ENCODE peak calls at places on chromosomes 11 and 22, in four cellular contexts. One of them, this sample, is unnamed.

GRCh38 chr11:34468209-34468841 is 29.6 kb downstream of the CAT start:
- DNase-seq in activated B cell treated with CpG ODN at 0.5 μM for 24 hours: no peak
- DNase-seq in choroid plexus epithelial cell: peak; percentile 67
- DNase-seq in NCI-H1436 treated with DMSO at 0.1 percent for 48 hours: no peak
- DNase-seq in this sample: no peak

GRCh38 chr11:130217133-130217631 is 57.6 kb downstream of the ST14 start:
- DNase-seq in activated B cell treated with CpG ODN at 0.5 μM for 24 hours: no peak
- DNase-seq in NCI-H1436 treated with DMSO at 0.1 percent for 48 hours: no peak
- DNase-seq in choroid plexus epithelial cell: no peak
- DNase-seq in this sample: no peak

GRCh38 chr11:111299111-111300026 is 1.0 kb downstream of the POU2AF3 start:
- DNase-seq in NCI-H1436 treated with DMSO at 0.1 percent for 48 hours: no peak
- DNase-seq in choroid plexus epithelial cell: peak; percentile 22
- DNase-seq in activated B cell treated with CpG ODN at 0.5 μM for 24 hours: peak; percentile 47
- DNase-seq in this sample: peak; percentile 67

GRCh38 chr22:23969071-23969470 is 2.4 kb downstream of the DDTL start:
- DNase-seq in NCI-H1436 treated with DMSO at 0.1 percent for 48 hours: no peak
- DNase-seq in activated B cell treated with CpG ODN at 0.5 μM for 24 hours: no peak
- DNase-seq in choroid plexus epithelial cell: no peak
- DNase-seq in this sample: no peak

GRCh38 chr11:57476883-57477506 is 16.7 kb downstream of the RTN4RL2 start:
- DNase-seq in choroid plexus epithelial cell: peak; percentile 16
- DNase-seq in NCI-H1436 treated with DMSO at 0.1 percent for 48 hours: no peak
- DNase-seq in activated B cell treated with CpG ODN at 0.5 μM for 24 hours: peak; percentile 20
- DNase-seq in this sample: peak; percentile 52

GRCh38 chr22:37138879-37139561 is 10.7 kb downstream of the IL2RB start:
- DNase-seq in choroid plexus epithelial cell: no peak
- DNase-seq in activated B cell treated with CpG ODN at 0.5 μM for 24 hours: no peak
- DNase-seq in NCI-H1436 treated with DMSO at 0.1 percent for 48 hours: no peak
- DNase-seq in this sample: peak; percentile 51

GRCh38 chr11:22703040-22703439 is 36.6 kb downstream of the GAS2 start:
- DNase-seq in NCI-H1436 treated with DMSO at 0.1 percent for 48 hours: no peak
- DNase-seq in activated B cell treated with CpG ODN at 0.5 μM for 24 hours: no peak
- DNase-seq in choroid plexus epithelial cell: peak; percentile 92
- DNase-seq in this sample: no peak

GRCh38 chr11:98589975-98590374 is 430.8 kb upstream of the CNTN5 start:
- DNase-seq in NCI-H1436 treated with DMSO at 0.1 percent for 48 hours: no peak
- DNase-seq in activated B cell treated with CpG ODN at 0.5 μM for 24 hours: no peak
- DNase-seq in choroid plexus epithelial cell: no peak
- DNase-seq in this sample: no peak

GRCh38 chr11:121497176-121497995 is 44.6 kb upstream of the SORL1-AS1 start:
- DNase-seq in choroid plexus epithelial cell: no peak
- DNase-seq in activated B cell treated with CpG ODN at 0.5 μM for 24 hours: no peak
- DNase-seq in NCI-H1436 treated with DMSO at 0.1 percent for 48 hours: no peak
- DNase-seq in this sample: no peak

GRCh38 chr11:128886401-128887119 is 4.6 kb upstream of the KCNJ5 start:
- DNase-seq in NCI-H1436 treated with DMSO at 0.1 percent for 48 hours: no peak
- DNase-seq in activated B cell treated with CpG ODN at 0.5 μM for 24 hours: no peak
- DNase-seq in choroid plexus epithelial cell: peak; percentile 22
- DNase-seq in this sample: peak; percentile 31

GRCh38 chr11:292211-293121 is 3.5 kb downstream of the PGGHG start:
- DNase-seq in activated B cell treated with CpG ODN at 0.5 μM for 24 hours: no peak
- DNase-seq in choroid plexus epithelial cell: no peak
- DNase-seq in NCI-H1436 treated with DMSO at 0.1 percent for 48 hours: no peak
- DNase-seq in this sample: peak; percentile 71

GRCh38 chr11:44305643-44306468 is 4.1 kb downstream of the ALX4 start:
- DNase-seq in choroid plexus epithelial cell: peak; percentile 32
- DNase-seq in activated B cell treated with CpG ODN at 0.5 μM for 24 hours: no peak
- DNase-seq in NCI-H1436 treated with DMSO at 0.1 percent for 48 hours: no peak
- DNase-seq in this sample: peak; percentile 84

GRCh38 chr11:7571640-7572000 is 57.8 kb downstream of the PPFIBP2 start:
- DNase-seq in NCI-H1436 treated with DMSO at 0.1 percent for 48 hours: no peak
- DNase-seq in activated B cell treated with CpG ODN at 0.5 μM for 24 hours: no peak
- DNase-seq in choroid plexus epithelial cell: peak; percentile 79
- DNase-seq in this sample: peak; percentile 55

GRCh38 chr11:130608267-130608666 is 159.8 kb downstream of the ADAMTS15 start:
- DNase-seq in choroid plexus epithelial cell: no peak
- DNase-seq in NCI-H1436 treated with DMSO at 0.1 percent for 48 hours: no peak
- DNase-seq in activated B cell treated with CpG ODN at 0.5 μM for 24 hours: no peak
- DNase-seq in this sample: no peak

GRCh38 chr11:66070604-66071325 is 693 bp downstream of the PACS1 start:
- DNase-seq in NCI-H1436 treated with DMSO at 0.1 percent for 48 hours: no peak
- DNase-seq in choroid plexus epithelial cell: peak; percentile 39
- DNase-seq in activated B cell treated with CpG ODN at 0.5 μM for 24 hours: no peak
- DNase-seq in this sample: peak; percentile 89

GRCh38 chr11:75324189-75324588 is 27.3 kb downstream of the ARRB1 start:
- DNase-seq in activated B cell treated with CpG ODN at 0.5 μM for 24 hours: no peak
- DNase-seq in NCI-H1436 treated with DMSO at 0.1 percent for 48 hours: no peak
- DNase-seq in choroid plexus epithelial cell: no peak
- DNase-seq in this sample: no peak

GRCh38 chr22:50161508-50162390 is 8.8 kb upstream of the PANX2 start:
- DNase-seq in NCI-H1436 treated with DMSO at 0.1 percent for 48 hours: no peak
- DNase-seq in choroid plexus epithelial cell: no peak
- DNase-seq in activated B cell treated with CpG ODN at 0.5 μM for 24 hours: no peak
- DNase-seq in this sample: no peak

GRCh38 chr11:29159552-29160465 is 857.0 kb downstream of the KCNA4 start:
- DNase-seq in activated B cell treated with CpG ODN at 0.5 μM for 24 hours: no peak
- DNase-seq in NCI-H1436 treated with DMSO at 0.1 percent for 48 hours: no peak
- DNase-seq in choroid plexus epithelial cell: peak; percentile 88
- DNase-seq in this sample: no peak

GRCh38 chr11:44977493-44977984 is 26.9 kb upstream of the TP53I11 start:
- DNase-seq in choroid plexus epithelial cell: peak; percentile 30
- DNase-seq in NCI-H1436 treated with DMSO at 0.1 percent for 48 hours: no peak
- DNase-seq in activated B cell treated with CpG ODN at 0.5 μM for 24 hours: no peak
- DNase-seq in this sample: no peak

GRCh38 chr11:44241851-44242250 is 68.1 kb downstream of the ALX4 start:
- DNase-seq in NCI-H1436 treated with DMSO at 0.1 percent for 48 hours: no peak
- DNase-seq in activated B cell treated with CpG ODN at 0.5 μM for 24 hours: no peak
- DNase-seq in choroid plexus epithelial cell: no peak
- DNase-seq in this sample: no peak

GRCh38 chr11:17596310-17596669 is 49.2 kb downstream of the OTOG start:
- DNase-seq in activated B cell treated with CpG ODN at 0.5 μM for 24 hours: no peak
- DNase-seq in choroid plexus epithelial cell: no peak
- DNase-seq in NCI-H1436 treated with DMSO at 0.1 percent for 48 hours: no peak
- DNase-seq in this sample: peak; percentile 19

GRCh38 chr11:133078591-133079179 is 453.6 kb downstream of the OPCML start:
- DNase-seq in choroid plexus epithelial cell: peak; percentile 57
- DNase-seq in activated B cell treated with CpG ODN at 0.5 μM for 24 hours: no peak
- DNase-seq in NCI-H1436 treated with DMSO at 0.1 percent for 48 hours: no peak
- DNase-seq in this sample: no peak

GRCh38 chr22:23204541-23205157 is 24.3 kb downstream of the BCR start:
- DNase-seq in NCI-H1436 treated with DMSO at 0.1 percent for 48 hours: no peak
- DNase-seq in choroid plexus epithelial cell: no peak
- DNase-seq in activated B cell treated with CpG ODN at 0.5 μM for 24 hours: no peak
- DNase-seq in this sample: no peak

GRCh38 chr22:49330421-49331222 is 497.1 kb downstream of the BRD1 start:
- DNase-seq in NCI-H1436 treated with DMSO at 0.1 percent for 48 hours: no peak
- DNase-seq in activated B cell treated with CpG ODN at 0.5 μM for 24 hours: no peak
- DNase-seq in choroid plexus epithelial cell: no peak
- DNase-seq in this sample: no peak

GRCh38 chr11:78313181-78313788 is 104.3 kb downstream of the GAB2 start:
- DNase-seq in activated B cell treated with CpG ODN at 0.5 μM for 24 hours: no peak
- DNase-seq in choroid plexus epithelial cell: peak; percentile 72
- DNase-seq in NCI-H1436 treated with DMSO at 0.1 percent for 48 hours: peak; percentile 53
- DNase-seq in this sample: no peak

GRCh38 chr22:36977401-36977861 is 41.8 kb downstream of the TST start:
- DNase-seq in activated B cell treated with CpG ODN at 0.5 μM for 24 hours: peak; percentile 71
- DNase-seq in NCI-H1436 treated with DMSO at 0.1 percent for 48 hours: no peak
- DNase-seq in choroid plexus epithelial cell: peak; percentile 57
- DNase-seq in this sample: peak; percentile 90

GRCh38 chr22:46104881-46105493 is 45.3 kb upstream of the PPARA start:
- DNase-seq in choroid plexus epithelial cell: no peak
- DNase-seq in activated B cell treated with CpG ODN at 0.5 μM for 24 hours: no peak
- DNase-seq in NCI-H1436 treated with DMSO at 0.1 percent for 48 hours: no peak
- DNase-seq in this sample: no peak

GRCh38 chr11:9362393-9362863 is 22.0 kb upstream of the IPO7 start:
- DNase-seq in activated B cell treated with CpG ODN at 0.5 μM for 24 hours: no peak
- DNase-seq in choroid plexus epithelial cell: no peak
- DNase-seq in NCI-H1436 treated with DMSO at 0.1 percent for 48 hours: no peak
- DNase-seq in this sample: no peak

GRCh38 chr11:65224939-65225283 is 36.9 kb upstream of the POLA2 start:
- DNase-seq in activated B cell treated with CpG ODN at 0.5 μM for 24 hours: no peak
- DNase-seq in NCI-H1436 treated with DMSO at 0.1 percent for 48 hours: no peak
- DNase-seq in choroid plexus epithelial cell: peak; percentile 75
- DNase-seq in this sample: peak; percentile 75

GRCh38 chr11:33633251-33634003 is 67.2 kb downstream of the C11orf91 start:
- DNase-seq in NCI-H1436 treated with DMSO at 0.1 percent for 48 hours: peak; percentile 34
- DNase-seq in choroid plexus epithelial cell: peak; percentile 80
- DNase-seq in activated B cell treated with CpG ODN at 0.5 μM for 24 hours: no peak
- DNase-seq in this sample: no peak

GRCh38 chr11:72297828-72298227 is 53.9 kb upstream of the PHOX2A start:
- DNase-seq in activated B cell treated with CpG ODN at 0.5 μM for 24 hours: no peak
- DNase-seq in NCI-H1436 treated with DMSO at 0.1 percent for 48 hours: no peak
- DNase-seq in choroid plexus epithelial cell: no peak
- DNase-seq in this sample: no peak

GRCh38 chr11:87459351-87459750 is 421.6 kb downstream of the TMEM135 start:
- DNase-seq in activated B cell treated with CpG ODN at 0.5 μM for 24 hours: no peak
- DNase-seq in choroid plexus epithelial cell: no peak
- DNase-seq in NCI-H1436 treated with DMSO at 0.1 percent for 48 hours: no peak
- DNase-seq in this sample: no peak